ENCODE peak calls at places on chromosomes 13 and 19, in eight cellular contexts. V is EH; N is fibroblast of the aortic adventitia; H is activated naive CD8-positive, alpha-beta T cell treated with anti-CD3 and anti-CD28 coated beads, Interleukin-2, amount 50 U/mL, for 24 hours; M is NCI-H1092 treated with DMSO at 0.1 percent for 48 hours; Y is GM20000; W is D341Med; F is RWPE1. S is an unnamed sample.

GRCh38 chr13:50129065-50129922 is 114.0 kb downstream of the KCNRG start:
- DNase-seq in M (no peak), W (no peak), V (no peak), H (no peak), Y (peak), F (no peak), N (no peak), S (no peak)

GRCh38 chr13:56953965-56954364 is 186.8 kb upstream of the PRR20A start:
- DNase-seq in V (no peak), Y (no peak), F (peak), N (no peak), M (no peak), W (no peak), H (no peak), S (no peak)

GRCh38 chr19:9857920-9858746 is 23.0 kb downstream of the PIN1 start:
- DNase-seq in F (no peak), W (no peak), M (no peak), N (no peak), H (no peak), V (no peak), Y (peak), S (no peak)

GRCh38 chr13:27264181-27264580 is 6.4 kb upstream of the RASL11A start:
- DNase-seq in V (peak), M (peak), H (no peak), W (no peak), Y (no peak), F (no peak), N (peak), S (no peak)

GRCh38 chr19:11152318-11153062 is 3.1 kb downstream of the SPC24 start:
- DNase-seq in W (no peak), F (peak), H (no peak), N (peak), M (no peak), V (peak), Y (no peak), S (no peak)

GRCh38 chr19:23399443-23399842 is 4.2 kb upstream of the ZNF91 start:
- DNase-seq in H (no peak), Y (no peak), V (no peak), F (no peak), M (no peak), N (no peak), W (no peak), S (no peak)

GRCh38 chr13:113373811-113374485 is 10.0 kb upstream of the GRTP1 start:
- DNase-seq in F (no peak), H (no peak), N (no peak), W (no peak), V (no peak), Y (no peak), M (no peak), S (no peak)

GRCh38 chr13:87084192-87084591 is 587.0 kb upstream of the SLITRK5 start:
- DNase-seq in N (no peak), W (no peak), Y (no peak), M (no peak), H (no peak), V (no peak), F (no peak), S (no peak)

GRCh38 chr19:4448147-4448985 is 9.2 kb downstream of the UBXN6 start:
- DNase-seq in Y (no peak), H (no peak), F (no peak), W (peak), M (peak), V (no peak), N (no peak), S (no peak)

GRCh38 chr19:28334419-28334818 is 878.5 kb downstream of the UQCRFS1 start:
- DNase-seq in W (no peak), H (no peak), M (no peak), V (no peak), F (no peak), N (no peak), Y (no peak), S (no peak)

GRCh38 chr19:28569132-28570114 is 643.5 kb downstream of the UQCRFS1 start:
- DNase-seq in Y (no peak), H (no peak), N (no peak), W (no peak), M (peak), F (no peak), V (no peak), S (no peak)

GRCh38 chr13:36829753-36830152 is 10.7 kb downstream of the RFXAP start:
- DNase-seq in F (no peak), V (no peak), M (no peak), W (no peak), H (no peak), N (no peak), Y (no peak), S (no peak)

GRCh38 chr19:8158411-8159074 is 9.2 kb upstream of the FBN3 start:
- DNase-seq in W (peak), N (peak), V (peak), F (peak), H (peak), M (peak), Y (peak), S (peak)

GRCh38 chr13:31204592-31204991 is 4.8 kb downstream of the B3GLCT start:
- DNase-seq in M (no peak), F (peak), H (no peak), Y (no peak), N (peak), V (peak), W (no peak), S (no peak)

GRCh38 chr13:67395577-67395976 is 165.4 kb upstream of the PCDH9 start:
- DNase-seq in F (no peak), W (no peak), N (no peak), V (no peak), Y (no peak), M (no peak), H (no peak), S (no peak)

GRCh38 chr19:45368737-45369340 is 1.5 kb downstream of the ERCC2 start:
- DNase-seq in M (no peak), Y (no peak), H (no peak), F (no peak), N (no peak), V (peak), W (peak), S (no peak)

GRCh38 chr13:101139076-101139475 is 277.2 kb downstream of the NALCN start:
- DNase-seq in M (no peak), Y (no peak), H (no peak), F (peak), W (no peak), V (no peak), N (no peak), S (no peak)

GRCh38 chr19:43610493-43610892 is 1.4 kb upstream of the SRRM5 start:
- DNase-seq in M (no peak), W (no peak), F (no peak), V (peak), H (no peak), N (no peak), Y (no peak), S (no peak)

GRCh38 chr13:37369618-37370017 is 228.9 kb downstream of the POSTN start:
- DNase-seq in W (no peak), H (no peak), M (no peak), F (no peak), Y (no peak), V (peak), N (peak), S (no peak)

GRCh38 chr19:7928334-7928706 is 2.4 kb upstream of the CTXN1 start:
- DNase-seq in V (no peak), F (no peak), Y (no peak), M (no peak), H (no peak), W (peak), N (peak), S (no peak)

GRCh38 chr13:91704398-91704797 is 306.0 kb downstream of the GPC5 start:
- DNase-seq in F (no peak), Y (no peak), H (no peak), W (no peak), V (no peak), M (no peak), N (no peak), S (no peak)

GRCh38 chr19:38932425-38933179 is 1.9 kb downstream of the MRPS12 start:
- DNase-seq in H (peak), N (peak), V (peak), M (no peak), W (peak), F (no peak), Y (peak), S (peak)

GRCh38 chr13:42405665-42406390 is 133.9 kb downstream of the AKAP11 start:
- DNase-seq in Y (peak), W (no peak), N (peak), F (peak), V (peak), M (no peak), H (peak), S (no peak)

GRCh38 chr19:10935371-10936059 is 6.9 kb downstream of the TIMM29 start:
- DNase-seq in W (no peak), H (no peak), Y (no peak), M (no peak), V (no peak), F (no peak), N (no peak), S (no peak)

GRCh38 chr19:35928507-35928906 is 7.7 kb upstream of the LRFN3 start:
- DNase-seq in Y (peak), H (no peak), N (no peak), F (no peak), W (no peak), M (no peak), V (no peak), S (no peak)

GRCh38 chr19:2711937-2712205 is 9.3 kb downstream of the DIRAS1 start:
- DNase-seq in M (no peak), H (no peak), F (no peak), V (no peak), N (no peak), W (no peak), Y (no peak), S (no peak)

GRCh38 chr19:15286688-15287355 is 45.5 kb downstream of the BRD4 start:
- DNase-seq in M (no peak), N (no peak), H (no peak), F (no peak), Y (no peak), V (no peak), W (no peak), S (no peak)

GRCh38 chr13:74708629-74709028 is 574.4 kb upstream of the KLF12 start:
- DNase-seq in V (no peak), W (no peak), M (no peak), Y (no peak), N (no peak), F (no peak), H (no peak), S (no peak)